ENCODE peak calls at places on chromosomes 11 and 22, in five cellular contexts. A, T, O, P and G are unnamed samples.

GRCh38 chr11:45184640-45185039 is 38.2 kb downstream of the PRDM11 start:
- DNase-seq in P (no peak), O (no peak), A (no peak), T (no peak), G (no peak)

GRCh38 chr11:106156290-106156937 is 79.0 kb downstream of the AASDHPPT start:
- DNase-seq in O (no peak), A (no peak), P (peak; percentile 68), T (no peak), G (peak; percentile 77)

GRCh38 chr11:33344611-33345010 is 87.4 kb downstream of the HIPK3 start:
- DNase-seq in A (no peak), O (peak; percentile 43), T (no peak), P (no peak), G (no peak)

GRCh38 chr11:45593992-45594391 is 71.4 kb downstream of the CHST1 start:
- DNase-seq in O (no peak), A (no peak), P (no peak), T (no peak), G (no peak)

GRCh38 chr11:123407124-123407995 is 22.7 kb upstream of the GRAMD1B start:
- DNase-seq in O (peak; percentile 55), T (peak; percentile 74), A (peak; percentile 79), P (peak; percentile 79), G (peak; percentile 47)

GRCh38 chr11:951507-951906 is 25.8 kb downstream of the AP2A2 start:
- DNase-seq in T (no peak), A (no peak), O (no peak), P (no peak), G (no peak)

GRCh38 chr22:22508274-22509176 is at the start of gene ZNF280B:
- DNase-seq in P (peak; percentile 77), A (peak; percentile 79), O (peak; percentile 51), T (peak; percentile 59), G (peak; percentile 68)

GRCh38 chr22:50298266-50298637 is 9.2 kb downstream of the PLXNB2 start:
- DNase-seq in T (no peak), P (no peak), O (no peak), A (no peak), G (no peak)

GRCh38 chr11:90310210-90310609 is 87.4 kb upstream of the CHORDC1 start:
- DNase-seq in T (no peak), A (no peak), P (no peak), O (no peak), G (no peak)

GRCh38 chr11:72191961-72192381 is at the start of gene FOLR1:
- DNase-seq in T (no peak), O (peak; percentile 65), A (no peak), P (no peak), G (peak; percentile 10)

GRCh38 chr11:44417756-44418437 is 108.0 kb upstream of the ALX4 start:
- DNase-seq in P (no peak), A (no peak), T (no peak), O (no peak), G (no peak)

DNA sequence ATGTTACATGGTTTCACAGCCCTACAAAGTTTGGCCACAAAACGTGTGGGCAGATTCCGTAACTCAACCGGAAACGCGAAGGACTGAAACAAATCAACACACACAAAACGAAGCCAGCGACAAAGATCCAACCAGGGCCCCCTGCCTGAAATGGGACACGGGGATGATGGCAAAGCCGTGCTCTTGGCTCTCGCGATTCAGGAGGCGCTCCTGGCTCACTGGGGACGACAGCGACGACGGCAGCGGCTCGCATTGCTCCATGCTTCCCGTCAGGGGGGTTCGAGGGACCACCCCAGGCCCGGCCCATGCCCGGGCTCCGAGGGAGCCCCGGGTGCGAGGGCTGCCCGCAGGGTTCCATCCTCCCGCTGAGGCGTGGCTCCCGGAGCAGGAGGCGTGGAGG is 4786.8 kb upstream of the OR11H1 start:
- DNase-seq in T (no peak), O (no peak), P (no peak), A (no peak), G (no peak)
- H3K27ac ChIP-seq in T (no peak overlapping the region), O (no peak overlapping the region), P (no peak overlapping the region), A (no peak overlapping the region), G (no peak overlapping the region)

GRCh38 chr22:17931400-17931825 is 92.9 kb downstream of the MICAL3 start:
- DNase-seq in A (peak; percentile 50), O (no peak), T (peak; percentile 22), P (peak; percentile 37), G (no peak)

GRCh38 chr22:17930455-17931313 is 93.7 kb downstream of the MICAL3 start:
- DNase-seq in A (no peak), P (no peak), T (no peak), O (no peak), G (no peak)

GRCh38 chr22:17927062-17927461 is 97.3 kb downstream of the MICAL3 start:
- DNase-seq in P (no peak), A (no peak), O (no peak), T (no peak), G (no peak)

GRCh38 chr22:17928391-17928790 is 96.0 kb downstream of the MICAL3 start:
- DNase-seq in O (no peak), A (no peak), T (no peak), P (no peak), G (no peak)

GRCh38 chr22:17929909-17930308 is 94.5 kb downstream of the MICAL3 start:
- DNase-seq in P (no peak), A (no peak), T (no peak), O (no peak), G (no peak)
- TF ChIP-seq CTCF in P (no peak), A (no peak), T (no peak), O (no peak), G (no peak)

GRCh38 chr11:126738632-126739031 is 261.9 kb downstream of the KIRREL3 start:
- DNase-seq in A (no peak), P (no peak), O (no peak), T (no peak), G (no peak)

GRCh38 chr11:126739499-126740145 is 260.9 kb downstream of the KIRREL3 start:
- DNase-seq in T (no peak), A (no peak), O (no peak), P (no peak), G (no peak)

GRCh38 chr11:126742582-126742981 is 258.0 kb downstream of the KIRREL3 start:
- DNase-seq in P (peak; percentile 21), A (no peak), O (no peak), T (no peak), G (no peak)

GRCh38 chr11:126744699-126745098 is 255.9 kb downstream of the KIRREL3 start:
- DNase-seq in A (no peak), T (no peak), O (no peak), P (no peak), G (no peak)

DNA sequence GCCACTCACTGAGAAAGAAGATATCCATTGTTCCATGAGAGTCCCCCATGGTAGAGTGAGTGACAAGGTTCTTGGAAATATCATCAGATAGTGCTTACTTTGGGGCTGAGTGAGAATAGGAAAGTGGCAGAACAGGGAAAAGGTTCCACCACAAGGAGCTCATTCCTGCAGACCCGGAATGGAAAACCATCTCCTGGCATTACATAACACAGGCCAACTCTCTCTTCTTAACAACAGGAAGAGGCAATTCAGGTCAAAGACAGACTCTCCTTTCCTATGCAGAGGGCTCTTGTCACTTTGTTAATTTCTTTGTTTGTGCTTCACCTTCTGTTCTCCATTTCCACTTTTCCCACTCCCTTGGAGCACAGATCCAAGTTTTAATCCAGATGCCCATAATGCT is 259.7 kb downstream of the KIRREL3 start:
- DNase-seq in A (no peak), T (no peak), O (no peak), P (no peak), G (no peak)
- H3K27ac ChIP-seq in A (no peak overlapping the region), T (no peak overlapping the region), O (no peak overlapping the region), P (no peak overlapping the region), G (no peak overlapping the region)

DNA sequence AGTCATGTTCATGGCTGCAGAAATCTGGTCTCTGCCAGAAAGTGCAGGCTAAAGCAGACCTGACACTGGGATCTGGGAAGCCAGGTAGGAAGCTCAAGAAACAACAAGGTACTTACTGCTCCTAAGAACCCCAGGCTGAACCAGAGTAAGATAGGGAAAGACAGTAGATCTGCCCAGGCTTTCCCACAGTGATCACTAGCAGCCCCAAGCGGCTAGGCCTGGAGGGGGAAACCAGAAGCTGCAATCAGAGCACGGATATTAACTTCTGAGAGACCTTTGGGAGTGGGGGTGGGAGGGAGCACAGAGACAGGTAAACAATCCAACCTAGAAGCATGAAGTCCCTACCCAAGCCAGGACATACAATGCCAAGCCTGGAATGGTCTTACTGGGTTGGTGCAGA is 135.2 kb upstream of the C11orf58 start:
- DNase-seq in P (no peak), A (no peak), T (no peak), O (no peak), G (no peak)
- TF ChIP-seq CTCF in P (no peak), A (no peak), T (no peak), O (no peak), G (no peak)

GRCh38 chr22:41000941-41001721 is 50.0 kb downstream of the RBX1 start:
- DNase-seq in O (no peak), T (no peak), P (no peak), A (no peak), G (no peak)
- H3K27ac ChIP-seq in O (peak overlapping the region; percentile 96), T (no peak overlapping the region), P (no peak overlapping the region), A (no peak overlapping the region), G (no peak overlapping the region)

DNA sequence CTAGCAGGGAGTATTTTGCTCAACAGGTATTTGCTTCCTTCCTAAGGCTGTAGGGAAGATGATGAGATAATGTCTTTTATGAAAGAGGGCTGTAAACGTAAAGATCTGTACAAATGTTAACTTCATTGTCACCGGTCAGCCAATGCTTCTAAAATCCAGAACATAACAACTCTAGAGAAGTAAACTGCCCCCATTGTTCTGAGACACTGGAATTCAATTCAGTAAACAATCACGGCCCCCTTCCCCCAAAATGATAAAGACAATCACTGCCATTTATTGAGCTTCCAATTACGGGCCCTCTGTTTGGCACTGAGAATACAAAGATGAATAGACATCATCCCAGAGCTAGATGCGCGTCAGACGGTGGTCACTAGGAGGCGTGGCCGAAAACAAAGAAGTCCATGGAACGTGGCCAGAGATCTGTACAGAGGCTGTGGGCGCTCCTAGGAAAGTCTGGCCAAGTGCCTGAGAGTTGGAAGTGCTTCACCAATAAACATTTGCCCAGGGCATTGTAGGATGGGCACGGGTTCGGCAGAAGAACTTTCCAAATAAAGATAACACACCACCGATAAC is 576 bp downstream of the TMEM258 start:
- DNase-seq in A (peak; percentile 76), T (peak; percentile 78), P (peak; percentile 80), O (peak; percentile 75), G (peak; percentile 86)
- TF ChIP-seq CTCF in A (no peak), T (no peak), P (no peak), O (no peak), G (no peak)

DNA sequence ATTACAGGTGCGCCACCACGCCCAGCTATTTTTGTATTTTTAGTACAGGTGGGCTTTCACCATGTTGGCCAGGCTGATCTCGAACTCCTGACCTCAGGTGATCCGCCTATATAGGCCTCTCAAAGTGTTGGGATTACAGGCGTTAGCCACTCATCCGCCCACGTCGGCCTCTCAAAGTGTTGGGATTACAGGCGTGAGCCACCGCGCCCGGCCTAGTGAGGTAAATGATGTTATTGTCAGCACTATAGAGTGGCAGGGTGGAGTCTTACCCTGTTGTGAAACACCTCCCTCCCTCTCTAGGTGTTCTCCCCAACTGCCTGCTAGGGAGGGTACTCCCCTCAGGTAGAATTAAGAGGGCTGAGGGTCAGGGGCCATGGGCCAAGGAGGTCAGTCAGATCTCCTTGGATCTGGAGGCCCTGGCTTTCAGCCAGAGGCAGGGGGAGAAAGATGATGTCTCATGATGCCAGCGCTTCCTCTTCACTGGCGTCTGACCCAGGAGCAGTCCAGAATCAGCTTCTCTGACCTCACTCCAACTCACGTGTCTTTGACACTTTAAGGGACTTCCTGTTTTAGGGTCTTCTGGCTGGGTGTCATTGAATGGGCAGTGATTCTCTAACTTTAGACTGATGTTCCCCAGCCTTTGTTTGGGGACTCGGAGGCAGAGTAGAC is 2.0 kb downstream of the GGA1 start:
- DNase-seq in P (peak; percentile 67), T (no peak), A (peak; percentile 84), O (peak; percentile 9), G (no peak)
- H3K27ac ChIP-seq in P (peak overlapping the region; percentile 93), T (no peak overlapping the region), A (peak overlapping the region; percentile 93), O (no peak overlapping the region), G (no peak overlapping the region)